ENCODE peak calls at places on chromosome 13, in ten cellular contexts. B is IMR-90; Z is nephron progenitor cell; H is fibroblast of lung; E is GM12878; D is CD8-positive, alpha-beta T cell; P is GM12864; M is transverse colon; S is mesothelial cell of epicardium; X is pancreas. I is an unnamed sample.

GRCh38 chr13:114282143-114282685 is 813 bp downstream of the UPF3A start:
- DNase-seq in M (peak; percentile 44), H (peak; percentile 73), E (peak; percentile 23), D (peak; percentile 60), S (peak; percentile 34), Z (peak; percentile 57), X (peak; percentile 75), P (no peak), B (peak; percentile 65), I (peak; percentile 87)

GRCh38 chr13:102380012-102380411 is 21.8 kb downstream of the FGF14 start:
- DNase-seq in H (no peak), E (no peak), X (no peak), S (no peak), P (no peak), M (no peak), D (no peak), B (no peak), Z (no peak), I (no peak)

GRCh38 chr13:112260108-112261055 is 115.8 kb upstream of the SPACA7 start:
- DNase-seq in S (no peak), B (no peak), P (no peak), Z (no peak), X (no peak), M (no peak), H (no peak), E (no peak), D (peak; percentile 38), I (peak; percentile 78)

GRCh38 chr13:90518398-90518797 is 829.1 kb upstream of the MIR17HG start:
- DNase-seq in E (no peak), D (no peak), M (no peak), X (no peak), P (no peak), H (no peak), Z (no peak), B (no peak), S (no peak), I (no peak)

GRCh38 chr13:25137624-25137892 is 34.5 kb downstream of the AMER2 start:
- DNase-seq in P (no peak), E (no peak), D (no peak), X (no peak), Z (no peak), B (no peak), M (no peak), S (no peak), H (no peak), I (no peak)

GRCh38 chr13:38090913-38091312 is 221.3 kb upstream of the TRPC4 start:
- DNase-seq in B (no peak), H (no peak), E (no peak), S (no peak), X (no peak), D (no peak), Z (no peak), M (no peak), P (no peak), I (no peak)

GRCh38 chr13:76319921-76320320 is 566.3 kb downstream of the KCTD12 start:
- DNase-seq in S (no peak), P (no peak), B (no peak), H (no peak), M (no peak), X (no peak), Z (no peak), E (no peak), D (no peak), I (no peak)

GRCh38 chr13:113942591-113943103 is 31.2 kb downstream of the C13orf46 start:
- DNase-seq in M (no peak), Z (no peak), E (no peak), X (peak; percentile 45), P (no peak), D (no peak), H (no peak), B (no peak), S (no peak), I (no peak)

GRCh38 chr13:31827707-31828106 is 88.4 kb downstream of the RXFP2 start:
- DNase-seq in H (no peak), D (no peak), Z (no peak), M (no peak), B (no peak), E (no peak), S (no peak), P (no peak), X (no peak), I (no peak)

GRCh38 chr13:31824705-31825512 is 85.6 kb downstream of the RXFP2 start:
- DNase-seq in H (peak; percentile 28), M (no peak), D (no peak), B (peak; percentile 16), E (peak; percentile 13), Z (no peak), X (no peak), P (no peak), S (no peak), I (no peak)
- TF ChIP-seq CTCF in H (peak; percentile 31), M (no peak), D (no peak), B (peak; percentile 19), E (peak; percentile 17), Z (no peak), X (no peak), P (peak; percentile 8), S (no peak), I (peak; percentile 29)

GRCh38 chr13:41568143-41568989 is 111.0 kb downstream of the RGCC start:
- DNase-seq in Z (no peak), H (no peak), X (no peak), B (no peak), D (no peak), M (no peak), S (no peak), P (no peak), E (no peak), I (no peak)

GRCh38 chr13:41565221-41565620 is 107.9 kb downstream of the RGCC start:
- DNase-seq in B (peak; percentile 97), S (no peak), D (no peak), P (no peak), E (no peak), H (peak; percentile 78), Z (no peak), X (no peak), M (no peak), I (no peak)

GRCh38 chr13:41563501-41564001 is 106.2 kb downstream of the RGCC start:
- DNase-seq in B (peak; percentile 50), H (peak; percentile 72), E (no peak), S (no peak), Z (no peak), M (no peak), P (no peak), D (no peak), X (no peak), I (no peak)

GRCh38 chr13:41564046-41564445 is 106.7 kb downstream of the RGCC start:
- DNase-seq in P (no peak), M (no peak), X (no peak), H (no peak), Z (no peak), D (no peak), S (no peak), E (no peak), B (no peak), I (no peak)

GRCh38 chr13:41568990-41569387 is 111.6 kb downstream of the RGCC start:
- DNase-seq in X (no peak), E (no peak), D (no peak), H (peak; percentile 71), B (peak; percentile 70), M (no peak), S (no peak), P (no peak), Z (no peak), I (no peak)
- TF ChIP-seq CTCF in X (no peak), E (no peak), D (no peak), H (no peak), B (no peak), M (no peak), S (no peak), P (no peak), Z (no peak), I (peak; percentile 12)

GRCh38 chr13:30900952-30901749 is 4.9 kb upstream of the MEDAG start:
- DNase-seq in B (no peak), Z (no peak), X (no peak), M (no peak), D (no peak), H (no peak), S (no peak), P (no peak), E (no peak), I (no peak)

GRCh38 chr13:30892966-30893365 is 13.1 kb upstream of the MEDAG start:
- DNase-seq in H (peak; percentile 45), B (peak; percentile 48), D (no peak), E (no peak), X (no peak), S (peak; percentile 57), M (no peak), P (no peak), Z (peak; percentile 75), I (no peak)

GRCh38 chr13:30898721-30899188 is 7.3 kb upstream of the MEDAG start:
- DNase-seq in P (no peak), Z (no peak), X (no peak), S (no peak), H (peak; percentile 97), M (no peak), B (peak; percentile 98), D (no peak), E (no peak), I (no peak)

GRCh38 chr13:30898070-30898469 is 8.0 kb upstream of the MEDAG start:
- DNase-seq in Z (no peak), D (no peak), M (no peak), P (no peak), H (no peak), X (no peak), S (no peak), E (no peak), B (no peak), I (no peak)

DNA sequence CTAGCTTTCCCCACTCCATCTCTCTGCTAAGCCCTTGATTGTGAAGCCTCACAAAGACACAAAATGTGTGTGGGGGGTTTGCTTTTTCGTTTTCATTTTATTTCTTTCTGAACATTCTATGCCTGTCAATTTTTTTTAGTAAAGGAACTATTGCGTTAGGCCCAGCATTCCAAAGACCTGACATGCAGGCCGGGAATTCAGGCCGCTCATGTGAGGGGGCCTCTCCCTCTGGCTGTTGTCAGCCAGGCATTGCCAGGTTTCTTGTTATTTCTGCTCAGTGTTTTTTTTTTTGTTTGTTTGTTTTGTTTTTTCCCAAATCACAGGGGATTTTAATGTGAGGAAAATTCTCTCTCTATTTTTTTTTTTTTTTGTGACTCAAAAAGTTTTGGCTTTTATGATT is 10.3 kb upstream of the MEDAG start:
- DNase-seq in D (no peak), B (peak; percentile 92), E (no peak), M (no peak), H (peak; percentile 91), P (no peak), X (no peak), S (no peak), Z (no peak), I (no peak)
- TF ChIP-seq CTCF in D (no peak), B (no peak), E (no peak), M (no peak), H (no peak), P (no peak), X (no peak), S (no peak), Z (no peak), I (no peak)

GRCh38 chr13:79776538-79776937 is 295.6 kb downstream of the NDFIP2 start:
- DNase-seq in B (peak; percentile 50), S (no peak), Z (no peak), P (no peak), X (no peak), E (no peak), M (peak; percentile 13), D (no peak), H (peak; percentile 59), I (no peak)

GRCh38 chr13:79777504-79777903 is 296.5 kb downstream of the NDFIP2 start:
- DNase-seq in Z (no peak), M (no peak), X (no peak), H (no peak), S (no peak), D (no peak), B (no peak), P (no peak), E (no peak), I (no peak)

GRCh38 chr13:79779061-79779460 is 298.1 kb downstream of the NDFIP2 start:
- DNase-seq in M (no peak), Z (no peak), S (no peak), P (no peak), D (no peak), B (no peak), H (no peak), E (no peak), X (no peak), I (no peak)

GRCh38 chr13:79772811-79773210 is 291.9 kb downstream of the NDFIP2 start:
- DNase-seq in S (no peak), D (no peak), Z (no peak), M (no peak), E (no peak), H (peak; percentile 22), X (no peak), P (no peak), B (no peak), I (no peak)

DNA sequence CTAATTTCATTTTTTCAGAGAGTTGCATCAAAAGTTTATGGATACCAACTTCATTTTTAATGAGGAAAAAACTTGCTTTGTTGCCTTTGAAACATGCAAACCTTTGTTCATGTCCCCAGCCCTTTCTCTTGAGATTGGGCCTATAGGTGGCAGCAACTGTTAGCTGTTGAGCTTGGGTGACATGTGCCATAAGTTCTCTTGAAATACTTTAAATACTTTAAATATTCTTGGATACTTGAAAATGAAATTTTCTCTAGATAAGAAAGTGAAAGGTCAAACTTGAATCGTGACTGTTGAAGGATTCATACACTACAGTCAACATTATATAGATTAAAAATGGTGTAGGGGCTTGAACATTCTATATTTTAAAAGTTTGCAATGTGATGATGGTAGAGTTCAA is 294.9 kb downstream of the NDFIP2 start:
- DNase-seq in B (peak; percentile 87), H (peak; percentile 88), X (no peak), Z (no peak), D (no peak), S (no peak), P (peak; percentile 8), E (no peak), M (peak; percentile 36), I (no peak)
- TF ChIP-seq CTCF in B (peak; percentile 81), H (peak; percentile 74), X (peak; percentile 39), Z (peak; percentile 50), D (no peak), S (no peak), P (peak; percentile 44), E (peak; percentile 65), M (peak; percentile 53), I (peak; percentile 86)